ENCODE peak calls at places on chromosomes 16 and 17, in four cellular contexts. K is activated T-helper 1 cell treated with Interleukin-2 at 50 U/mL for 16 hours, A is astrocyte of the cerebellum, X is T-helper 1 cell. Z is an unnamed sample.

GRCh38 chr16:22198547-22199293 is 7.4 kb upstream of the EEF2K start:
- DNase-seq in K (no peak), X (no peak), A (no peak), Z (no peak)

GRCh38 chr16:89193576-89194293 is 6.6 kb downstream of the SLC22A31 start:
- DNase-seq in X (no peak), A (no peak), K (no peak), Z (no peak)

GRCh38 chr17:77924757-77925336 is 33.7 kb upstream of the TNRC6C start:
- DNase-seq in A (peak), X (no peak), K (no peak), Z (no peak)

GRCh38 chr17:28544402-28545140 is 7.9 kb downstream of the UNC119 start:
- DNase-seq in K (no peak), A (no peak), X (no peak), Z (no peak)

GRCh38 chr16:67163164-67163902 is 1.2 kb upstream of the HSF4 start:
- DNase-seq in A (no peak), X (peak), K (peak), Z (no peak)

GRCh38 chr17:49880291-49881053 is 32.6 kb upstream of the TAC4 start:
- DNase-seq in X (peak), K (peak), A (peak), Z (peak)

GRCh38 chr17:19019041-19019941 is 14.7 kb upstream of the FAM83G start:
- DNase-seq in A (no peak), X (no peak), K (no peak), Z (no peak)

GRCh38 chr16:20385844-20386832 is 18.4 kb downstream of the PDILT start:
- DNase-seq in K (peak), X (peak), A (peak), Z (peak)

Z was measured in naive thymus-derived CD8-positive, alpha-beta T cell.